ENCODE peak calls at places on chromosomes 13 and 19, in ten cellular contexts. L, Z, G, V, I, E, J, F, C and X are unnamed samples.

GRCh38 chr19:49938662-49939061 is 9.4 kb upstream of the NUP62 start:
- DNase-seq in L (no peak), Z (no peak), G (no peak), V (no peak), I (no peak), E (no peak), J (no peak), F (no peak), C (no peak), X (no peak)

GRCh38 chr19:41637484-41637883 is 10.6 kb upstream of the CEACAM4 start:
- DNase-seq in L (no peak), Z (no peak), G (no peak), V (no peak), I (no peak), E (peak), J (no peak), F (no peak), C (no peak), X (no peak)

GRCh38 chr19:33139165-33139564 is 7.3 kb downstream of the WDR88 start:
- DNase-seq in L (no peak), Z (no peak), G (no peak), V (no peak), I (no peak), E (no peak), J (no peak), F (no peak), C (no peak), X (no peak)

GRCh38 chr13:50320297-50320862 is 305.1 kb downstream of the KCNRG start:
- DNase-seq in L (no peak), Z (no peak), G (no peak), V (no peak), I (no peak), E (no peak), J (no peak), F (peak), C (no peak), X (no peak)

GRCh38 chr13:60617863-60618733 is 221.1 kb downstream of the TDRD3 start:
- DNase-seq in L (no peak), Z (no peak), G (no peak), V (no peak), I (no peak), E (no peak), J (no peak), F (peak), C (peak), X (no peak)

GRCh38 chr19:55118401-55118991 is 1.1 kb upstream of the PPP1R12C start:
- DNase-seq in L (no peak), Z (no peak), G (no peak), V (no peak), I (no peak), E (peak), J (no peak), F (peak), C (peak), X (no peak)

GRCh38 chr13:113843063-113843654 is 20.7 kb downstream of the GAS6 start:
- DNase-seq in L (no peak), Z (no peak), G (no peak), V (no peak), I (no peak), E (no peak), J (no peak), F (no peak), C (no peak), X (no peak)

GRCh38 chr13:110109910-110110309 is 197.0 kb downstream of the COL4A1 start:
- DNase-seq in L (no peak), Z (no peak), G (no peak), V (peak), I (no peak), E (no peak), J (peak), F (peak), C (peak), X (no peak)

GRCh38 chr19:53927745-53928144 is 18.7 kb downstream of the CACNG7 start:
- DNase-seq in L (no peak), Z (no peak), G (peak), V (no peak), I (no peak), E (peak), J (peak), F (peak), C (peak), X (peak)

GRCh38 chr13:50990540-50991506 is 81.2 kb downstream of the RNASEH2B start:
- DNase-seq in L (no peak), Z (no peak), G (no peak), V (no peak), I (no peak), E (no peak), J (peak), F (peak), C (peak), X (no peak)